ENCODE peak calls at places on chromosomes 3 and 15, in six cellular contexts. One of them, this sample, is unnamed.

GRCh38 chr3:115487972-115488371 is 135.3 kb upstream of the GAP43 start:
- DNase-seq in tibial nerve: no peak
- DNase-seq in esophagus muscularis mucosa: no peak
- DNase-seq in breast epithelium: no peak
- DNase-seq in body of pancreas: no peak
- DNase-seq in upper lobe of left lung: no peak
- DNase-seq in this sample: no peak

GRCh38 chr3:188421836-188422540 is 268.0 kb downstream of the LPP start:
- DNase-seq in breast epithelium: no peak
- DNase-seq in upper lobe of left lung: no peak
- DNase-seq in esophagus muscularis mucosa: no peak
- DNase-seq in tibial nerve: no peak
- DNase-seq in body of pancreas: peak; percentile 60
- DNase-seq in this sample: no peak

GRCh38 chr3:88267847-88268246 is 118.1 kb downstream of the C3orf38 start:
- DNase-seq in breast epithelium: no peak
- DNase-seq in body of pancreas: peak; percentile 13
- DNase-seq in upper lobe of left lung: no peak
- DNase-seq in tibial nerve: no peak
- DNase-seq in esophagus muscularis mucosa: no peak
- DNase-seq in this sample: no peak

GRCh38 chr15:100114100-100114499 is 227.7 kb downstream of the ADAMTS17 start:
- DNase-seq in upper lobe of left lung: no peak
- DNase-seq in esophagus muscularis mucosa: no peak
- DNase-seq in breast epithelium: peak; percentile 57
- DNase-seq in tibial nerve: peak; percentile 65
- DNase-seq in body of pancreas: peak; percentile 74
- DNase-seq in this sample: no peak

GRCh38 chr3:142053835-142054234 is 95.5 kb downstream of the TFDP2 start:
- DNase-seq in body of pancreas: no peak
- DNase-seq in esophagus muscularis mucosa: no peak
- DNase-seq in tibial nerve: no peak
- DNase-seq in breast epithelium: no peak
- DNase-seq in upper lobe of left lung: no peak
- DNase-seq in this sample: no peak

GRCh38 chr3:8969246-8969645 is 6.0 kb upstream of the RAD18 start:
- DNase-seq in body of pancreas: no peak
- DNase-seq in esophagus muscularis mucosa: peak; percentile 77
- DNase-seq in breast epithelium: no peak
- DNase-seq in upper lobe of left lung: no peak
- DNase-seq in tibial nerve: no peak
- DNase-seq in this sample: no peak

GRCh38 chr15:92843819-92844218 is 56.3 kb upstream of the CHD2 start:
- DNase-seq in esophagus muscularis mucosa: no peak
- DNase-seq in body of pancreas: no peak
- DNase-seq in breast epithelium: no peak
- DNase-seq in tibial nerve: no peak
- DNase-seq in upper lobe of left lung: no peak
- DNase-seq in this sample: peak; percentile 43

GRCh38 chr3:47601310-47601709 is 22.6 kb upstream of the CSPG5 start:
- DNase-seq in upper lobe of left lung: no peak
- DNase-seq in tibial nerve: no peak
- DNase-seq in esophagus muscularis mucosa: no peak
- DNase-seq in breast epithelium: no peak
- DNase-seq in body of pancreas: no peak
- DNase-seq in this sample: no peak

GRCh38 chr15:59659366-59659765 is 2.1 kb upstream of the GTF2A2 start:
- DNase-seq in upper lobe of left lung: no peak
- DNase-seq in esophagus muscularis mucosa: no peak
- DNase-seq in body of pancreas: no peak
- DNase-seq in tibial nerve: no peak
- DNase-seq in breast epithelium: no peak
- DNase-seq in this sample: no peak

GRCh38 chr3:48679416-48680380 is 6.0 kb downstream of the NCKIPSD start:
- DNase-seq in breast epithelium: no peak
- DNase-seq in esophagus muscularis mucosa: no peak
- DNase-seq in tibial nerve: no peak
- DNase-seq in upper lobe of left lung: no peak
- DNase-seq in body of pancreas: no peak
- DNase-seq in this sample: no peak

GRCh38 chr3:145842302-145842897 is 318.6 kb downstream of the PLOD2 start:
- DNase-seq in esophagus muscularis mucosa: no peak
- DNase-seq in tibial nerve: no peak
- DNase-seq in upper lobe of left lung: no peak
- DNase-seq in breast epithelium: no peak
- DNase-seq in body of pancreas: no peak
- DNase-seq in this sample: no peak

GRCh38 chr15:80697316-80697715 is 2.2 kb downstream of the ABHD17C start:
- DNase-seq in upper lobe of left lung: no peak
- DNase-seq in esophagus muscularis mucosa: no peak
- DNase-seq in body of pancreas: no peak
- DNase-seq in breast epithelium: no peak
- DNase-seq in tibial nerve: no peak
- DNase-seq in this sample: no peak
- H3K4me3 ChIP-seq in upper lobe of left lung: peak overlapping the region; percentile 71
- H3K4me3 ChIP-seq in esophagus muscularis mucosa: peak overlapping the region; percentile 80
- H3K4me3 ChIP-seq in body of pancreas: no peak overlapping the region
- H3K4me3 ChIP-seq in breast epithelium: no peak overlapping the region
- H3K4me3 ChIP-seq in tibial nerve: no peak overlapping the region
- H3K4me3 ChIP-seq in this sample: no peak overlapping the region

DNA sequence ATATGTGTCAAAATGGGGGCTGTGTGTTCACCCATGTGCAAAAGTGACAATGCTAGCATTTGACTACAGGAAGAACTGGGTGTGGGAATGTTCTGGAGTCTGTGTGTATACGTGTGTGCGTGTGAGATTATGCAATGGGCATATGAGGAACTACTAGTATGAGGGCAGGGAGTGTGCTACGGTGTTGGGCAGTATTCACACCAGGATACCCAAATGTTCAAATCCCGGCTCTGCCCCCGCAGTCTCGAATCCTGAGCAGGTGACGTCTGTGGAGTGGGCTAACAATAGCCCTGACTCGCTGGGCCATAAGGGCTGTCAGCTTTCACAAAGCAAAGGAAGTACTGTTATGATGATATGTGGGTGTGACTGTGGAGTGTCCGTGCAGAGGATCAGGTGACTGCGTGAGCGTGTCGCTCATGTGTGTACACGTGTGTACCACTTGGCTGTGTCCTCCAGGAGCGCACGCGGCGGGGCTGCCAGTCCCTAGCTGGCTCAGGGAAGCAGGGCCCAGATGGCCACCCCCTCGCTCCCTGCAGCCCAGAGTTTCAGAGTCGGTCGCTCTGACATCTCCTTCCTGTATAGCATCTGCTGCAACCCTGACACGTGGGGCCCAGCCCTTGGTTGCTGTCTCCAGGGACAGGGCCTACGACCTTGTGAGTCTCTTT is 27.2 kb downstream of the IQSEC1 start:
- DNase-seq in body of pancreas: peak; percentile 67
- DNase-seq in upper lobe of left lung: peak; percentile 80
- DNase-seq in tibial nerve: peak; percentile 47
- DNase-seq in esophagus muscularis mucosa: no peak
- DNase-seq in breast epithelium: no peak
- DNase-seq in this sample: no peak
- TF ChIP-seq POLR2A in body of pancreas: no peak
- TF ChIP-seq POLR2A in upper lobe of left lung: no peak
- TF ChIP-seq POLR2A in tibial nerve: no peak
- TF ChIP-seq POLR2A in esophagus muscularis mucosa: no peak
- TF ChIP-seq POLR2A in breast epithelium: no peak
- TF ChIP-seq POLR2A in this sample: no peak

GRCh38 chr3:5798809-5799208 is 611.3 kb downstream of the EDEM1 start:
- DNase-seq in tibial nerve: no peak
- DNase-seq in breast epithelium: no peak
- DNase-seq in body of pancreas: no peak
- DNase-seq in esophagus muscularis mucosa: no peak
- DNase-seq in upper lobe of left lung: no peak
- DNase-seq in this sample: no peak
- TF ChIP-seq CTCF in tibial nerve: no peak
- TF ChIP-seq CTCF in breast epithelium: no peak
- TF ChIP-seq CTCF in body of pancreas: no peak
- TF ChIP-seq CTCF in esophagus muscularis mucosa: no peak
- TF ChIP-seq CTCF in upper lobe of left lung: no peak
- TF ChIP-seq CTCF in this sample: no peak

GRCh38 chr3:166809520-166809919 is 570.6 kb downstream of the ZBBX start:
- DNase-seq in upper lobe of left lung: no peak
- DNase-seq in body of pancreas: no peak
- DNase-seq in tibial nerve: no peak
- DNase-seq in esophagus muscularis mucosa: no peak
- DNase-seq in breast epithelium: no peak
- DNase-seq in this sample: no peak

DNA sequence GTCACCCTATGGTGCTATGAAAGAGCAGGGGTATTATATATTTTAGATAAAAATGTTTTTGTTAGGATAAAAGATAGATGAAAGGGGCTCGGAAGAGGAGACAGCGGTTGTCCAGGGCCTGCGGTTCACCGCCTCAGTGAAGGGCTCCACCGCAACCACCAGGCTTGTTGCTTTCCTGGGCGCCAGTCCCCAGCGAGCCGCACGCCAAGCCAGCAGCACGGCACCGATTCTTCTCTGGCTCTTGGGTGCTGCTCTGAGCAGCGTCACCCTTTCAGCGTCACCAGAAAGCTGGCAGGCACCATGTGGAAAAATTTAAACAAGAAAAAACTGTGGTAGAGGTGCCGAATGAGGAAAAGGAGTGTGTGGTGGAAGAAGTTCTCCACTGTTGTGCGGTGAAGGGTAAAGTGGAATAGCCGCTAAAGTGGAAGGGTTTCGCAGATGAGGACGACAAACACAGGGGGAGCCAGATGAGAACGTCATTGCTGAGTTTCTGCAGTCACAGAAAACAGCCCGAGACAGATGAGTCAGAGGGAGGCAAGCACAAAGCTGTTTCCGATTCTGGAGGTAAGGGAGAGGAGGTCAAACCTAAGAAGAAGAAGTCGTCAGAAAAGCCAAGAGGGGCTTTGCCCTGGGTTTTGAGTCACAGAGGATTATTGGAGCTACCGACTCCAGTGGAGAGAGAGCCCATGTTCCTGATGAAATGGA is 569.2 kb downstream of the ZBBX start:
- DNase-seq in body of pancreas: no peak
- DNase-seq in breast epithelium: no peak
- DNase-seq in esophagus muscularis mucosa: no peak
- DNase-seq in tibial nerve: no peak
- DNase-seq in upper lobe of left lung: peak; percentile 39
- DNase-seq in this sample: no peak
- H3K4me3 ChIP-seq in body of pancreas: no peak overlapping the region
- H3K4me3 ChIP-seq in breast epithelium: no peak overlapping the region
- H3K4me3 ChIP-seq in esophagus muscularis mucosa: no peak overlapping the region
- H3K4me3 ChIP-seq in tibial nerve: no peak overlapping the region
- H3K4me3 ChIP-seq in upper lobe of left lung: no peak overlapping the region
- H3K4me3 ChIP-seq in this sample: no peak overlapping the region

DNA sequence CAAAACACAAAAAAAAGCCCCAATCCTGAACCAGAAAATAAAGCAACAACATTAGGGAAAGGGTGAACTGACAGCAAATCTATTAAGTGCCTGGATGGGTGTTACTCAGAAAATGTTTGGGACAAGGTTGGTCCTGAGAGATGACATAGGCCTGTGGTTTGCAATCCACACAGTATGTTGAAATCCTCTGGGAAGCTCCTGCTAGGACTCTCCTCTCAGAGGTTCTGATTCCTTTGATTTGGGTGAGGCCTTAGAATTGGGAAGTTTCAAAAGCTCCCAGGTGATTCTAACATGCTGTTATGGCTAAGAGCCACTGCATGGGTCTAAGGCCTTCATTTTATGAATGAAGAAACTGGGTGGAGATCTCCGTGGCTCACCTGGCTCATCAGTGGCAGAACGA is 18.4 kb downstream of the CLDN1 start:
- DNase-seq in upper lobe of left lung: no peak
- DNase-seq in breast epithelium: no peak
- DNase-seq in body of pancreas: no peak
- DNase-seq in esophagus muscularis mucosa: no peak
- DNase-seq in tibial nerve: no peak
- DNase-seq in this sample: no peak
- TF ChIP-seq POLR2A in upper lobe of left lung: no peak
- TF ChIP-seq POLR2A in breast epithelium: no peak
- TF ChIP-seq POLR2A in body of pancreas: no peak
- TF ChIP-seq POLR2A in esophagus muscularis mucosa: no peak
- TF ChIP-seq POLR2A in tibial nerve: no peak
- TF ChIP-seq POLR2A in this sample: no peak